ENCODE peak calls at places on chromosomes 3 and 15, in six cellular contexts. One of them, this sample, is unnamed.

GRCh38 chr3:167783781-167784180 is 48.3 kb downstream of the SERPINI1 start:
- DNase-seq in pancreas: no peak
- DNase-seq in natural killer cell: no peak
- DNase-seq in astrocyte of the spinal cord: peak
- DNase-seq in GM13976: no peak
- DNase-seq in A549: no peak
- DNase-seq in this sample: no peak

GRCh38 chr15:49247556-49248102 is 77.6 kb downstream of the GALK2 start:
- DNase-seq in natural killer cell: no peak
- DNase-seq in pancreas: no peak
- DNase-seq in GM13976: no peak
- DNase-seq in astrocyte of the spinal cord: peak
- DNase-seq in A549: no peak
- DNase-seq in this sample: no peak

GRCh38 chr3:60841355-60841754 is 409.9 kb downstream of the FHIT start:
- DNase-seq in astrocyte of the spinal cord: peak
- DNase-seq in natural killer cell: no peak
- DNase-seq in pancreas: no peak
- DNase-seq in A549: no peak
- DNase-seq in GM13976: no peak
- DNase-seq in this sample: no peak

GRCh38 chr3:20240154-20240883 is 54.3 kb upstream of the SGO1 start:
- DNase-seq in GM13976: no peak
- DNase-seq in astrocyte of the spinal cord: no peak
- DNase-seq in natural killer cell: no peak
- DNase-seq in A549: no peak
- DNase-seq in pancreas: no peak
- DNase-seq in this sample: no peak

GRCh38 chr3:22960326-22960984 is 242.7 kb upstream of the UBE2E2 start:
- DNase-seq in pancreas: peak
- DNase-seq in A549: peak
- DNase-seq in astrocyte of the spinal cord: peak
- DNase-seq in GM13976: peak
- DNase-seq in natural killer cell: no peak
- DNase-seq in this sample: no peak

GRCh38 chr3:192011137-192011536 is 550.2 kb downstream of the PYDC2 start:
- DNase-seq in astrocyte of the spinal cord: peak
- DNase-seq in natural killer cell: no peak
- DNase-seq in pancreas: no peak
- DNase-seq in A549: no peak
- DNase-seq in GM13976: no peak
- DNase-seq in this sample: no peak

GRCh38 chr3:142263126-142263525 is 37.7 kb upstream of the GK5 start:
- DNase-seq in astrocyte of the spinal cord: no peak
- DNase-seq in pancreas: no peak
- DNase-seq in GM13976: no peak
- DNase-seq in natural killer cell: no peak
- DNase-seq in A549: no peak
- DNase-seq in this sample: no peak

GRCh38 chr3:37620071-37620635 is 241.5 kb upstream of the CTDSPL start:
- DNase-seq in pancreas: no peak
- DNase-seq in astrocyte of the spinal cord: no peak
- DNase-seq in A549: no peak
- DNase-seq in natural killer cell: no peak
- DNase-seq in GM13976: no peak
- DNase-seq in this sample: no peak

GRCh38 chr15:64897345-64897985 is 14.2 kb upstream of the ANKDD1A start:
- DNase-seq in pancreas: no peak
- DNase-seq in astrocyte of the spinal cord: peak
- DNase-seq in GM13976: no peak
- DNase-seq in natural killer cell: no peak
- DNase-seq in A549: no peak
- DNase-seq in this sample: no peak

GRCh38 chr3:82568776-82569338 is 807.4 kb upstream of the GBE1 start:
- DNase-seq in astrocyte of the spinal cord: no peak
- DNase-seq in GM13976: no peak
- DNase-seq in natural killer cell: no peak
- DNase-seq in A549: no peak
- DNase-seq in pancreas: no peak
- DNase-seq in this sample: no peak

GRCh38 chr3:141797819-141798405 is 34.7 kb downstream of the GRK7 start:
- DNase-seq in natural killer cell: no peak
- DNase-seq in astrocyte of the spinal cord: no peak
- DNase-seq in GM13976: peak
- DNase-seq in pancreas: peak
- DNase-seq in A549: no peak
- DNase-seq in this sample: no peak

GRCh38 chr15:92808611-92809063 is 91.5 kb upstream of the CHD2 start:
- DNase-seq in astrocyte of the spinal cord: no peak
- DNase-seq in A549: no peak
- DNase-seq in GM13976: no peak
- DNase-seq in pancreas: peak
- DNase-seq in natural killer cell: no peak
- DNase-seq in this sample: no peak

GRCh38 chr3:156665296-156665695 is 9.1 kb upstream of the TIPARP start:
- DNase-seq in GM13976: no peak
- DNase-seq in pancreas: no peak
- DNase-seq in A549: no peak
- DNase-seq in natural killer cell: no peak
- DNase-seq in astrocyte of the spinal cord: no peak
- DNase-seq in this sample: no peak

GRCh38 chr15:89333959-89334509 is 590 bp downstream of the POLG start:
- DNase-seq in A549: no peak
- DNase-seq in GM13976: no peak
- DNase-seq in astrocyte of the spinal cord: no peak
- DNase-seq in natural killer cell: no peak
- DNase-seq in pancreas: no peak
- DNase-seq in this sample: no peak

GRCh38 chr3:193207290-193207689 is 33.7 kb upstream of the PLAAT1 start:
- DNase-seq in GM13976: no peak
- DNase-seq in astrocyte of the spinal cord: no peak
- DNase-seq in natural killer cell: no peak
- DNase-seq in pancreas: no peak
- DNase-seq in A549: no peak
- DNase-seq in this sample: no peak

GRCh38 chr3:122946185-122946584 is 81.4 kb downstream of the SEMA5B start:
- DNase-seq in A549: no peak
- DNase-seq in pancreas: no peak
- DNase-seq in natural killer cell: no peak
- DNase-seq in GM13976: no peak
- DNase-seq in astrocyte of the spinal cord: no peak
- DNase-seq in this sample: no peak

GRCh38 chr3:42746455-42747450 is 26.3 kb downstream of the CCDC13 start:
- DNase-seq in natural killer cell: no peak
- DNase-seq in astrocyte of the spinal cord: peak
- DNase-seq in GM13976: no peak
- DNase-seq in A549: no peak
- DNase-seq in pancreas: peak
- DNase-seq in this sample: no peak

GRCh38 chr15:58260186-58260910 is 122.2 kb downstream of the AQP9 start:
- DNase-seq in A549: no peak
- DNase-seq in natural killer cell: no peak
- DNase-seq in GM13976: no peak
- DNase-seq in pancreas: no peak
- DNase-seq in astrocyte of the spinal cord: no peak
- DNase-seq in this sample: no peak

GRCh38 chr3:153977148-153977547 is 144.0 kb upstream of the ARHGEF26 start:
- DNase-seq in A549: no peak
- DNase-seq in pancreas: no peak
- DNase-seq in astrocyte of the spinal cord: peak
- DNase-seq in natural killer cell: no peak
- DNase-seq in GM13976: no peak
- DNase-seq in this sample: no peak

GRCh38 chr15:62067448-62068044 is 769 bp downstream of the C2CD4A start:
- DNase-seq in GM13976: peak
- DNase-seq in A549: no peak
- DNase-seq in natural killer cell: peak
- DNase-seq in pancreas: peak
- DNase-seq in astrocyte of the spinal cord: no peak
- DNase-seq in this sample: no peak

GRCh38 chr15:32675474-32675873 is 34.0 kb downstream of the SCG5 start:
- DNase-seq in pancreas: no peak
- DNase-seq in A549: no peak
- DNase-seq in astrocyte of the spinal cord: no peak
- DNase-seq in natural killer cell: no peak
- DNase-seq in GM13976: no peak
- DNase-seq in this sample: no peak

GRCh38 chr15:66760968-66761722 is 59.1 kb downstream of the SMAD6 start:
- DNase-seq in astrocyte of the spinal cord: peak
- DNase-seq in GM13976: no peak
- DNase-seq in A549: no peak
- DNase-seq in natural killer cell: no peak
- DNase-seq in pancreas: no peak
- DNase-seq in this sample: no peak

GRCh38 chr15:93072440-93073394 is 16.3 kb downstream of the RGMA start:
- DNase-seq in pancreas: peak
- DNase-seq in natural killer cell: no peak
- DNase-seq in astrocyte of the spinal cord: peak
- DNase-seq in GM13976: no peak
- DNase-seq in A549: peak
- DNase-seq in this sample: no peak

GRCh38 chr3:126394179-126394976 is at the start of gene CFAP100:
- DNase-seq in GM13976: no peak
- DNase-seq in natural killer cell: no peak
- DNase-seq in pancreas: no peak
- DNase-seq in A549: no peak
- DNase-seq in astrocyte of the spinal cord: peak
- DNase-seq in this sample: no peak

GRCh38 chr15:81536296-81536695 is 162.3 kb upstream of the TMC3 start:
- DNase-seq in astrocyte of the spinal cord: no peak
- DNase-seq in GM13976: no peak
- DNase-seq in A549: no peak
- DNase-seq in natural killer cell: no peak
- DNase-seq in pancreas: no peak
- DNase-seq in this sample: no peak

GRCh38 chr3:192802957-192803899 is 75.9 kb upstream of the FGF12 start:
- DNase-seq in astrocyte of the spinal cord: peak
- DNase-seq in A549: peak
- DNase-seq in GM13976: peak
- DNase-seq in natural killer cell: no peak
- DNase-seq in pancreas: no peak
- DNase-seq in this sample: no peak

GRCh38 chr3:177320765-177321247 is 123.5 kb upstream of the TBL1XR1 start:
- DNase-seq in astrocyte of the spinal cord: no peak
- DNase-seq in A549: no peak
- DNase-seq in pancreas: no peak
- DNase-seq in GM13976: peak
- DNase-seq in natural killer cell: no peak
- DNase-seq in this sample: no peak

GRCh38 chr15:97037080-97037479 is 706.6 kb downstream of the NR2F2 start:
- DNase-seq in pancreas: no peak
- DNase-seq in GM13976: no peak
- DNase-seq in astrocyte of the spinal cord: peak
- DNase-seq in natural killer cell: no peak
- DNase-seq in A549: no peak
- DNase-seq in this sample: no peak

DNA sequence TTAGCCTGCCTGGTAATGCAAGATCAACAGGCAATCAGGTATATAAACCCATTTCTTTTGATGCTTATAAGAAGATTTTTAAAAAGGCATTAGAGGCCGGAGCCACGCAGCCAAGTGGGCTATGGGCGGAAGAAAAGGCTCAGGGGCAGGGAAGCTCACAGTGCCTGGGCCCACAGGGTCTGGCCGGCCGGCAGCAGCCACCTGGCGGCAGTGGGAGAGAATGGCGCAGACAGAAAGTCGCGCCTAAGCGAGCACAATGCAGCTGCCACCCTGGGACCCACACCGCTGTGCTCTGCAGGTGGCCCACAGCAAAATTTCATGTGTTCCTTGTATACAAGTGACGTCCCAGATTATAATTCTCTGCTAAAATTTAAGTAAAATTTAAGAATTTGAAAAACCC is 448.6 kb upstream of the RASGRP1 start:
- DNase-seq in A549: no peak
- DNase-seq in natural killer cell: no peak
- DNase-seq in GM13976: no peak
- DNase-seq in pancreas: no peak
- DNase-seq in astrocyte of the spinal cord: no peak
- DNase-seq in this sample: no peak
- TF ChIP-seq CTCF in A549: no peak
- TF ChIP-seq CTCF in natural killer cell: no peak
- TF ChIP-seq CTCF in GM13976: no peak
- TF ChIP-seq CTCF in pancreas: no peak
- TF ChIP-seq CTCF in astrocyte of the spinal cord: no peak
- TF ChIP-seq CTCF in this sample: no peak

GRCh38 chr15:99729920-99730319 is 3.3 kb downstream of the LYSMD4 start:
- DNase-seq in GM13976: peak
- DNase-seq in astrocyte of the spinal cord: peak
- DNase-seq in natural killer cell: no peak
- DNase-seq in pancreas: no peak
- DNase-seq in A549: no peak
- DNase-seq in this sample: no peak
- TF ChIP-seq CTCF in GM13976: peak
- TF ChIP-seq CTCF in astrocyte of the spinal cord: peak
- TF ChIP-seq CTCF in natural killer cell: no peak
- TF ChIP-seq CTCF in pancreas: no peak
- TF ChIP-seq CTCF in A549: peak
- TF ChIP-seq CTCF in this sample: no peak

GRCh38 chr15:60076055-60076454 is 71.9 kb downstream of the FOXB1 start:
- DNase-seq in astrocyte of the spinal cord: no peak
- DNase-seq in GM13976: no peak
- DNase-seq in pancreas: no peak
- DNase-seq in A549: no peak
- DNase-seq in natural killer cell: no peak
- DNase-seq in this sample: no peak

GRCh38 chr15:60077581-60078359 is 73.7 kb downstream of the FOXB1 start:
- DNase-seq in natural killer cell: no peak
- DNase-seq in A549: no peak
- DNase-seq in pancreas: no peak
- DNase-seq in GM13976: no peak
- DNase-seq in astrocyte of the spinal cord: no peak
- DNase-seq in this sample: no peak

GRCh38 chr15:60076582-60077263 is 72.6 kb downstream of the FOXB1 start:
- DNase-seq in GM13976: no peak
- DNase-seq in astrocyte of the spinal cord: no peak
- DNase-seq in natural killer cell: no peak
- DNase-seq in pancreas: no peak
- DNase-seq in A549: no peak
- DNase-seq in this sample: no peak

GRCh38 chr15:60081976-60082375 is 77.9 kb downstream of the FOXB1 start:
- DNase-seq in astrocyte of the spinal cord: no peak
- DNase-seq in natural killer cell: no peak
- DNase-seq in A549: no peak
- DNase-seq in pancreas: no peak
- DNase-seq in GM13976: no peak
- DNase-seq in this sample: no peak

GRCh38 chr15:60079210-60079609 is 75.1 kb downstream of the FOXB1 start:
- DNase-seq in pancreas: no peak
- DNase-seq in GM13976: no peak
- DNase-seq in A549: no peak
- DNase-seq in astrocyte of the spinal cord: no peak
- DNase-seq in natural killer cell: no peak
- DNase-seq in this sample: no peak
- TF ChIP-seq CTCF in pancreas: no peak
- TF ChIP-seq CTCF in GM13976: no peak
- TF ChIP-seq CTCF in A549: peak
- TF ChIP-seq CTCF in astrocyte of the spinal cord: peak
- TF ChIP-seq CTCF in natural killer cell: no peak
- TF ChIP-seq CTCF in this sample: no peak

GRCh38 chr3:10360478-10360877 is 39.6 kb upstream of the SEC13 start:
- DNase-seq in GM13976: no peak
- DNase-seq in pancreas: no peak
- DNase-seq in natural killer cell: no peak
- DNase-seq in astrocyte of the spinal cord: no peak
- DNase-seq in A549: no peak
- DNase-seq in this sample: no peak
- TF ChIP-seq CTCF in GM13976: no peak
- TF ChIP-seq CTCF in pancreas: no peak
- TF ChIP-seq CTCF in natural killer cell: no peak
- TF ChIP-seq CTCF in astrocyte of the spinal cord: no peak
- TF ChIP-seq CTCF in A549: no peak
- TF ChIP-seq CTCF in this sample: no peak

This sample was measured in activated B cell treated with CpG ODN at 0.5 μM for 24 hours.